ENCODE peak calls at places on chromosomes 12 and 14, in four cellular contexts. R is PC-3, L is mesenchymal stem cell, E is HCT116. K is an unnamed sample. For H3K4me1, the result is how much of the 10 kb centered on the place peaks cover.

GRCh38 chr12:27276275-27276674 is 32.2 kb downstream of the STK38L start:
- DNase-seq in R (no peak), E (no peak), L (no peak), K (no peak)

GRCh38 chr12:4813741-4814140 is 93.5 kb downstream of the GALNT8 start:
- DNase-seq in R (no peak), L (no peak), E (no peak), K (no peak)

GRCh38 chr14:96268426-96269358 is 12.7 kb downstream of the BDKRB1 start:
- DNase-seq in L (peak), R (peak), E (no peak), K (peak)

GRCh38 chr12:85865905-85866304 is 8.2 kb upstream of the NTS start:
- DNase-seq in R (no peak), L (peak), E (no peak), K (no peak)

GRCh38 chr12:6177593-6178358 is 22.4 kb upstream of the CD9 start:
- DNase-seq in R (no peak), L (no peak), E (no peak), K (no peak)

GRCh38 chr12:111953455-111953854 is 59.5 kb downstream of the TMEM116 start:
- DNase-seq in R (no peak), L (peak), E (no peak), K (no peak)

GRCh38 chr14:100654814-100655795 is 67.9 kb upstream of the BEGAIN start:
- DNase-seq in R (peak), E (no peak), L (no peak), K (no peak)

GRCh38 chr14:106174206-106174605 is 647.8 kb downstream of the TMEM121 start:
- DNase-seq in R (no peak), E (no peak), L (no peak), K (no peak)

GRCh38 chr12:113471619-113472171 is at the start of gene LHX5:
- DNase-seq in L (no peak), R (no peak), E (no peak), K (no peak)

GRCh38 chr14:22151091-22151490 is 437.9 kb downstream of the DAD1 start:
- DNase-seq in E (no peak), L (no peak), R (no peak), K (no peak)

GRCh38 chr12:125296701-125297100 is 231.5 kb downstream of the AACS start:
- DNase-seq in E (no peak), L (no peak), R (no peak), K (no peak)

GRCh38 chr12:28550757-28551381 is 360.6 kb downstream of the CCDC91 start:
- DNase-seq in L (peak), R (peak), E (peak), K (peak)

GRCh38 chr12:130775953-130776856 is 60.1 kb upstream of the RIMBP2 start:
- DNase-seq in E (peak), L (peak), R (peak), K (peak)

GRCh38 chr12:121651381-121651780 is 18.1 kb downstream of the MORN3 start:
- DNase-seq in R (no peak), L (no peak), E (no peak), K (no peak)

GRCh38 chr14:76456200-76456599 is 80.3 kb downstream of the ESRRB start:
- DNase-seq in E (peak), R (peak), L (peak), K (peak)

GRCh38 chr14:88831285-88831684 is 6.8 kb downstream of the TTC8 start:
- DNase-seq in L (no peak), E (peak), R (peak), K (peak)

GRCh38 chr12:25682421-25682820 is 129.3 kb upstream of the LMNTD1 start:
- DNase-seq in L (no peak), E (no peak), R (no peak), K (no peak)

GRCh38 chr14:95294834-95295599 is 24.7 kb downstream of the CLMN start:
- DNase-seq in R (peak), L (no peak), E (peak), K (no peak)

DNA sequence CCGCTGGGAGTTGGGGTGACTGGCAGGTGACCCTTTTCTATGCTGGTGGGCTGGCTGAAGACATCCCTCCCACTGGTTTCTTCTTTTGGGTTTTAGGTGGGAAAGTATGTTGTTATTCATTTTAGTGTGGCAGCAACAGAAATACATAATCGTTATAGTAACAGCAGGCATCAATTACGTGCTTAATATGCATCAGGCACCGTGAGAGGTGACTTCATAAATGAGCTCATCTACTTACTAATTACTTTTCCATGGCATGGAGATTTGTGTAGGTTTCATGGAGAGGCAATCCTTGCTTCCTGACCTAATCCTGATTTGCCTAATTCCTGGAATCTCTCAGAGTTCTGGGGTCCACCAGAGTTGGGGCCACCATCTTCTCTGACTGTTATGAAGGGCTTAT is 13.4 kb upstream of the CELA1 start:
- DNase-seq in E (no peak), R (no peak), L (no peak), K (no peak)
- H3K4me1 ChIP-seq in E (under half), R (under half), L (under half), K (under half)

DNA sequence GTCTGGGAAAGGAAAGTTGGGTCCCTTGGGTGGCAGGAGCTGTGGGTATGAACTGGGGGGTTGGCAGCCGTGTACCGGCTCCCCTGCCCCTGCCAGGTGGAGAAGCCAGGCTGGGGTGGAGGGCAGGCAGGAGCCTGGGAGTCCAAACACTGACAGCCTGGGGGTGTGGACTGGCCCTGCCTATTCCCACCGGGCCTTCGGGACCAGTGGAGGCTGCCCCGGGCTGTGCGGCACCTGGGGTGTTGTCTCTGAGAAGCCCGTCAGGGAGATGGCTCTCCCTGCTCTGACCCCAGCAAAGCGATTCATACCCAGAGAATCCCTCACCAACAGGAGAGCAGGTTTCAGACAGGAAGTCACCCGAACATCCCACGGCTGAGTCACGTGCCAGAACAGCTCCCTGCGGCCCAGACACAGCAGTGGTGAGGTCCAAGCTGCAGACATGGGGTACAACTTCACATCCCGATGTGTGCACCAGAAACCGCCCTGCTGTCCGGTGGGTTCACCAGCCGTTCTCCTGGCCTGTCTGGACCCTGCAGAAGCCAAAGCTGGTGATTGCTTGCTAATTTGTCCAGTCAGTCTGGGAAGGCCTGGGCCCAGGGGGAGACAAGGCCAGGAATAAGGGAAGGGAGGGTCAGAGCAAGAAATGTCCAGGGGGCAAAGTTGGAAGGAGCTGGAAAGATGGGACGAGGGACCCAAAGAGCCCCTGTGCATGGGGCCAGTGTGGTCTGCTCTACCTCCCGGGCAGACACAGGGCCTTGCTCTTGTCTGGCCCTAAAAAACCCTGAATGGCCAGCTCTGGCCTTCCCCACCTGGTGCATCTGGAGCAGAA is 2.1 kb upstream of the GPR132 start:
- DNase-seq in R (peak), E (no peak), L (peak), K (peak)
- H3K4me3 ChIP-seq in R (no peak), E (no peak), L (no peak), K (no peak)

DNA sequence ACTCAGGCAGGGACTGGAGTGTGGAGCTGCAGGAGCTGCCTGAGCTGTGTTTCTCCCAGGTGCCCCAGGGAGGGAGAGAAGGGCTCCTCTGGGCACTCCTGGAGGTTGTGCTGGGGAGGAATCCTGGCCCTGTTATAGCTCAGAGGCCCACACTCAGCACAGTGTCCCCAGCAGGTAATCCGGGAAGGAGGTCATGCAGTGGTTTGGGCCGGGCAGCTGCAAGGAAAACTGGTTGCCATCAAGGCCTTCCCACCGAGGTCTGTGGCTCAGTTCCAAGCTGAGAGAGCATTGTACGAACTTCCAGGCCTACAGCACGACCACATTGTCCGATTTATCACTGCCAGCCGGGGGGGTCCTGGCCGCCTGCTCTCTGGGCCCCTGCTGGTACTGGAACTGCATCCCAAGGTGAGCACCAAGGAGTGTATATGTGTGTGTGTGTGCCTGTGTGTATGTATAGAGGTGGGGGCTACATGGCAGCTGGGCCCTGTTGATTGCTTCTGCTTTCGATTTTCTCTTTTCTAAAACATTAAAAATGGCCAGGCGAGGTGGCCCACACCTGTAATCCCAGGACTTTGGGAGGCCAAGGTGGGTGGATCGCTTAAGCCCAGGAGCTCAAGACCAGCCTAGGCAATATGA is 2.0 kb downstream of the AMHR2 start:
- DNase-seq in E (no peak), L (no peak), R (no peak), K (no peak)
- H3K9ac ChIP-seq in E (no peak), L (no peak), R (no peak), K (no peak)

DNA sequence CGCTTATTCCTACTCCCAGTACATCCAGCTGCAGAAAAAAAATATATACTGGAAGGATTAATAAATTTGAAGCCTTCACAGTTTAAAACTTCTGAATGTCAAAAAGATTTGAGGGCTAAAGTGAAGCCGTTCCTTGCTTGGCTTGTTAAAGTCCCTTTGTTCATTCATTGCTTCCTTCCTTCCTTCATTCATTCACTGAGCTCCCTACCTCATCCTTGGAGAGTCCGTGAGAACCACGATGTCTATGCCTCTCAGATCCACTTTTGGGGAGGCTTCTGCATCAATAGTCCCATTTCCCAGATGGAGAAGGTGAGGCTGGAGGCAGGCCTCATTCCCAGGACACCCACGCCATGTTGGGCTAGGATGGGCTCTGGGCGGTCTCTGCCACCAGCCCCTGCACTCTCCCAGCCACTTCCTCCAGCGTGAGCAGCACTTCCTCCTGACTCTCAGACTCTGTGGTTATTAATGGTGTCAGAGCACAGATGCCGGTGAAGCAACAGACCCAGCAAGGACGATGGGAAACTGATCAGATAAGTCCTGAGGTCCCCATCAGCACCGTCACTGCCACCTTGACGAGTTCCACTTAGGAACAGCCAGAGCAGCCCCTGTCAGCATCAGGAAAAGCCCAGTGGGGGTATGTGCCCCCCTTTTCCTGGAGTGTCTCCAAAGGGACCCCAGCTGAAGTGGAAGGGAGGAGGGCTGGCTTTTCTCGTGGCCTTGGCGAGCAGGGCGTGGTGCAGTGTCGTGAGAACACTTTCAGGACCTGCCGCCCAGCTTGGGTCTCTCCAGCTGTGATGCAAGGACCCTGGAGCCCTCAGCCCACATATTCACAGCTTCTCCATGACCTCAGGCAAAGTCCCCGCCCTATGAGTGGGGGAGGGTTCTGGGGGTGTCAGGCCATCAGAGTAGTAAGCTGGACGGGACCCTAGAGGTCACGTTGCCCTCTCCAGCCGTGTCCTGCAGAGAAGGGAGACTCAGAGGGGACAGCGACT is 21.2 kb downstream of the ASB2 start:
- DNase-seq in L (no peak), R (no peak), E (no peak), K (no peak)
- H3K4me1 ChIP-seq in L (half or more), R (under half), E (half or more), K (under half)

K was measured in adipocyte.